ENCODE peak calls at places on chromosomes 2 and 18, in four cellular contexts. Z is H9, F is neuronal stem cell, U is H1. B is an unnamed sample.
A peak's percentile ranks its signal among the peaks of the same experiment; 100 is the strongest.

GRCh38 chr2:72744049-72744448 is 81.8 kb downstream of the EXOC6B start:
- DNase-seq in U (no peak), F (no peak), Z (no peak), B (peak; percentile 14)

GRCh38 chr2:204643326-204643725 is 98.1 kb downstream of the PARD3B start:
- DNase-seq in U (no peak), Z (no peak), F (no peak), B (no peak)

GRCh38 chr2:5698171-5698570 is 6.0 kb downstream of the SOX11 start:
- DNase-seq in F (no peak), U (no peak), Z (no peak), B (no peak)

GRCh38 chr2:198308368-198308767 is 504.0 kb downstream of the PLCL1 start:
- DNase-seq in U (no peak), Z (no peak), F (no peak), B (no peak)

GRCh38 chr2:157304811-157305712 is 20.6 kb downstream of the ERMN start:
- DNase-seq in F (no peak), Z (no peak), U (no peak), B (peak; percentile 56)

GRCh38 chr2:119683717-119684443 is 4.9 kb downstream of the TMEM177 start:
- DNase-seq in F (no peak), Z (no peak), U (no peak), B (no peak)

GRCh38 chr2:6957910-6958615 is 40.9 kb downstream of the RNF144A start:
- DNase-seq in Z (no peak), U (no peak), F (no peak), B (no peak)

GRCh38 chr2:215269397-215270117 is 42.3 kb upstream of the ATIC start:
- DNase-seq in F (peak; percentile 74), U (no peak), Z (peak; percentile 58), B (peak; percentile 80)

GRCh38 chr2:226179010-226179409 is 620.6 kb downstream of the IRS1 start:
- DNase-seq in U (no peak), Z (no peak), F (no peak), B (no peak)

GRCh38 chr2:68861330-68861729 is 9.9 kb downstream of the BMP10 start:
- DNase-seq in Z (no peak), F (no peak), U (no peak), B (no peak)

GRCh38 chr18:11464129-11464528 is 145.3 kb upstream of the SLC35G4 start:
- DNase-seq in Z (no peak), F (no peak), U (no peak), B (no peak)

GRCh38 chr2:39127973-39128372 is 7.1 kb upstream of the SOS1 start:
- DNase-seq in Z (no peak), F (no peak), U (no peak), B (no peak)

GRCh38 chr18:11908182-11909080 is at the start of gene MPPE1:
- DNase-seq in F (peak; percentile 80), Z (peak; percentile 88), U (peak; percentile 60), B (peak; percentile 89)

GRCh38 chr2:64376926-64377325 is 77.0 kb upstream of the LGALSL start:
- DNase-seq in U (no peak), F (no peak), Z (no peak), B (peak; percentile 32)

GRCh38 chr2:215671244-215671643 is 235.4 kb upstream of the FN1 start:
- DNase-seq in Z (no peak), U (no peak), F (no peak), B (no peak)

GRCh38 chr18:36389811-36390581 is 92.5 kb downstream of the FHOD3 start:
- DNase-seq in U (no peak), F (no peak), Z (no peak), B (no peak)

GRCh38 chr2:11612553-11613215 is 57.3 kb downstream of the NTSR2 start:
- DNase-seq in F (no peak), U (no peak), Z (no peak), B (no peak)

GRCh38 chr18:73774836-73775509 is 372.7 kb downstream of the FBXO15 start:
- DNase-seq in U (no peak), F (no peak), Z (peak; percentile 65), B (no peak)

GRCh38 chr2:238093181-238094140 is 6.7 kb upstream of the ESPNL start:
- DNase-seq in Z (no peak), U (no peak), F (no peak), B (no peak)

GRCh38 chr2:64996914-64997313 is 7.7 kb downstream of the SLC1A4 start:
- DNase-seq in Z (no peak), F (no peak), U (no peak), B (peak; percentile 14)

GRCh38 chr2:143451622-143452021 is 322.4 kb downstream of the ARHGAP15 start:
- DNase-seq in U (no peak), F (no peak), Z (no peak), B (peak; percentile 75)

GRCh38 chr2:46335966-46336436 is 38.8 kb downstream of the EPAS1 start:
- DNase-seq in F (no peak), Z (no peak), U (no peak), B (no peak)

GRCh38 chr2:239018291-239019192 is 170.7 kb downstream of the TWIST2 start:
- DNase-seq in U (no peak), F (no peak), Z (no peak), B (no peak)

GRCh38 chr2:127859712-127860085 is 1.7 kb upstream of the POLR2D start:
- DNase-seq in U (peak; percentile 54), F (no peak), Z (peak; percentile 92), B (peak; percentile 12)

GRCh38 chr2:46839045-46839444 is 76.6 kb downstream of the MCFD2 start:
- DNase-seq in Z (no peak), F (no peak), U (no peak), B (no peak)

GRCh38 chr18:45745817-45746461 is 22.0 kb downstream of the SLC14A1 start:
- DNase-seq in F (no peak), U (no peak), Z (no peak), B (no peak)
- H2BK15ac ChIP-seq in F (no peak overlapping the region), U (no peak overlapping the region), Z (no peak overlapping the region), B (no peak overlapping the region)

GRCh38 chr2:148751907-148752306 is 107.4 kb downstream of the EPC2 start:
- DNase-seq in U (no peak), F (no peak), Z (no peak), B (no peak)
- H3K9ac ChIP-seq in U (no peak overlapping the region), F (no peak overlapping the region), Z (no peak overlapping the region), B (no peak overlapping the region)

GRCh38 chr2:70322518-70322917 is 20.7 kb upstream of the FAM136A start:
- DNase-seq in U (no peak), Z (no peak), F (no peak), B (no peak)

GRCh38 chr2:70325875-70326274 is 24.0 kb upstream of the FAM136A start:
- DNase-seq in Z (no peak), F (no peak), U (no peak), B (no peak)

GRCh38 chr2:70321377-70321776 is 19.5 kb upstream of the FAM136A start:
- DNase-seq in F (no peak), Z (no peak), U (no peak), B (no peak)
- H2BK12ac ChIP-seq in F (no peak overlapping the region), Z (no peak overlapping the region), U (no peak overlapping the region), B (no peak overlapping the region)

DNA sequence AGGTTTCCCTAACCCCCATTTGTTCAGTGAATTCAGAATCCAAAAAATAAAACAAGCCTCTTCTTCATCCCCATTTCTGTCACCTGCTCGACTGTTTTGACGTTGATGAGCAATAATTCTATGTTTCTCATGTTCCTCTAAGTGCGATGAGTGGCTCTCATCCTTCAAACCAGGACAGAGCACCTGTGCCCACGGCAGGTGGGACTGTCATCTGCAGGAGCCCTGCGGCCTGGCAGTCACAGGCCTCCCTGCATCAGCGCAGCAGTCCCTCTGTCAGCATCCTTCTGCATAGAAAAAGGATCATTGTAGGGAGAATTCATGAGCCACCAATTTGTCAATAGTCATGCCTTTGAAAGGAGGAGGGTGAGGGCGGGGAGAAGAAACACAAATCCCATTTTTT is 234.1 kb upstream of the NCKAP5 start:
- DNase-seq in U (no peak), F (no peak), Z (no peak), B (no peak)
- H2BK15ac ChIP-seq in U (no peak overlapping the region), F (no peak overlapping the region), Z (no peak overlapping the region), B (no peak overlapping the region)

GRCh38 chr2:25980076-25980887 is 2.0 kb downstream of the KIF3C start:
- DNase-seq in U (no peak), F (no peak), Z (no peak), B (no peak)

GRCh38 chr2:25981596-25982272 is 563 bp downstream of the KIF3C start:
- DNase-seq in Z (peak; percentile 45), F (no peak), U (no peak), B (no peak)

GRCh38 chr2:25982273-25982967 is at the start of gene KIF3C:
- DNase-seq in U (peak; percentile 91), Z (peak; percentile 96), F (peak; percentile 72), B (peak; percentile 71)

GRCh38 chr2:25979006-25979405 is 3.3 kb downstream of the KIF3C start:
- DNase-seq in U (no peak), Z (no peak), F (no peak), B (no peak)

GRCh38 chr2:25980951-25981350 is 1.3 kb downstream of the KIF3C start:
- DNase-seq in Z (no peak), U (no peak), F (no peak), B (no peak)
- H3K9ac ChIP-seq in Z (no peak overlapping the region), U (no peak overlapping the region), F (peak overlapping the region; percentile 93), B (peak overlapping the region; percentile 83)

GRCh38 chr2:26758790-26759321 is 5.2 kb upstream of the SLC35F6 start:
- DNase-seq in U (no peak), F (no peak), Z (no peak), B (peak; percentile 61)
- H2BK12ac ChIP-seq in U (peak overlapping the region; percentile 100), F (no peak overlapping the region), Z (no peak overlapping the region), B (peak overlapping the region; percentile 100)

DNA sequence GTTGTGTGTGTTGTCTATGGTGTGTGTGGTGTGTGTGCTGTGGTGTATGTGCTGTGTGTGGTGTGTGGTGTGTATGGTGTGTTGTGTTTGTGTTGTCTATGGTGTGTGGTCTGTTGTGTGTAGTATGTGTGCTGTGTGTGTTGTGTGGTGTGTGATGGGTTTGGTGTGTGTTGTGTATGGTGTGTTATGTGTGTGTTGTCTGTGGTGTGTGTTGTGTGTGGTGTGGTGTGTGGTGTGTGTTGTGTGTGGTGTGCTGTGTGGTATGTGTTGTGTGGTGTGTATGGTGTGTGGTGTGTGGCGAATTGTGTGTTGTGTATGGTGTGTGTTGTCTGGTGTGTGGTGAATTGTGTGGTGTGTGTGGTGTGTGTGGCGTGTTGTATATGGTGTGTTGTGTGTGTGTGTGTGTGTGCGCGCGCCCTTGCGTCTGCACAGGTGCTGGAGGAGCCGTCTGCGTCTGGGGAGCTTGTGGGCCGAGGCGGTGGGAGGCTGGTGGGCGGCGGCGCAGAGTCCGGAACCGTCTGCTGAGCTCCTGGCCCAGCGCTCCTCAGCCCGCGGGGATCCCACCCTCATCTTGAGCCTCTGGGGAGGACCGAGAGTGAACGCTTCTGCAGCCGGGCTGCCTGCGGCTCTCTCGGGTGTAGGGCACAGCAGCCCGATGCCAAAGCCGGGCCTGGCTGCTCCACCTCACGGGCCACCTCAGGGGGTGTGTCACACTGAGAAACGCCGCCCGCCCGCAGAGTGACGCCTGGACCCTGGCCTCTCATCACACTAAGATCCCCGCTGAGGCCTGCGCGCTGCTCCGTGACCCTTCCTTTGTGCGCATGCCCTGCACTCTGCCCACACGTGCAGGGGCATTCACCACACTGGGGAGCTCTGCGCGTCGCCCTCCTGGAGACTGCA is 8.8 kb upstream of the ADI1 start:
- DNase-seq in U (no peak), F (no peak), Z (no peak), B (no peak)
- H2BK15ac ChIP-seq in U (peak overlapping the region; percentile 33), F (no peak overlapping the region), Z (no peak overlapping the region), B (no peak overlapping the region)

B was measured in mesenchymal stem cell.